ENCODE peak calls at places on chromosomes 7 and 10, in seven cellular contexts. Z is right lobe of liver, B is esophagus squamous epithelium, V is transverse colon, O is vagina, Y is Peyer's patch, T is heart left ventricle. J is an unnamed sample.
A peak's percentile ranks its signal among the peaks of the same experiment; 100 is the strongest.

GRCh38 chr7:158973440-158973839 is 117.1 kb downstream of the DYNC2I1 start:
- DNase-seq in Z (no peak), T (no peak), V (peak; percentile 29), Y (peak; percentile 52), O (no peak), B (no peak), J (no peak)

GRCh38 chr7:149860821-149861727 is 12.7 kb upstream of the ATP6V0E2 start:
- DNase-seq in B (no peak), Z (no peak), O (no peak), T (no peak), Y (no peak), V (no peak), J (no peak)

GRCh38 chr10:125824736-125825135 is 1.4 kb downstream of the BCCIP start:
- DNase-seq in Z (no peak), V (no peak), O (no peak), T (no peak), B (no peak), Y (no peak), J (no peak)

GRCh38 chr10:2993636-2994035 is 73.7 kb upstream of the PFKP start:
- DNase-seq in Y (no peak), V (no peak), O (no peak), B (no peak), Z (no peak), T (no peak), J (no peak)

GRCh38 chr7:28473567-28474266 is 61.4 kb downstream of the CREB5 start:
- DNase-seq in O (no peak), T (peak; percentile 62), Y (no peak), Z (no peak), B (no peak), V (no peak), J (peak; percentile 18)

GRCh38 chr10:76036410-76036940 is 605.1 kb downstream of the LRMDA start:
- DNase-seq in Y (peak; percentile 84), T (peak; percentile 86), O (no peak), V (peak; percentile 78), Z (peak; percentile 74), B (no peak), J (peak; percentile 96)

GRCh38 chr10:61475449-61475873 is 22.3 kb upstream of the TMEM26 start:
- DNase-seq in Y (no peak), V (no peak), T (no peak), Z (no peak), B (no peak), O (no peak), J (no peak)

GRCh38 chr7:770786-771185 is 43.7 kb upstream of the PRKAR1B start:
- DNase-seq in V (no peak), Y (no peak), T (no peak), O (no peak), Z (no peak), B (no peak), J (no peak)

GRCh38 chr10:92697663-92698511 is 8.1 kb downstream of the HHEX start:
- DNase-seq in O (no peak), B (no peak), V (no peak), Y (no peak), Z (no peak), T (no peak), J (no peak)

GRCh38 chr10:92693534-92693893 is 3.8 kb downstream of the HHEX start:
- DNase-seq in B (no peak), V (no peak), T (no peak), Z (no peak), Y (no peak), O (no peak), J (no peak)

GRCh38 chr10:92696606-92697383 is 7.0 kb downstream of the HHEX start:
- DNase-seq in Z (peak; percentile 35), Y (no peak), T (no peak), B (no peak), V (no peak), O (no peak), J (no peak)

GRCh38 chr10:92692697-92693533 is 3.2 kb downstream of the HHEX start:
- DNase-seq in T (no peak), Y (no peak), O (no peak), B (no peak), V (no peak), Z (no peak), J (no peak)

GRCh38 chr10:92695679-92696605 is 6.2 kb downstream of the HHEX start:
- DNase-seq in V (no peak), Z (peak; percentile 84), B (no peak), O (no peak), T (no peak), Y (no peak), J (no peak)
- TF ChIP-seq POLR2A in V (no peak), Z (peak; percentile 65), B (no peak), O (no peak), T (no peak), Y (no peak), J (no peak)

DNA sequence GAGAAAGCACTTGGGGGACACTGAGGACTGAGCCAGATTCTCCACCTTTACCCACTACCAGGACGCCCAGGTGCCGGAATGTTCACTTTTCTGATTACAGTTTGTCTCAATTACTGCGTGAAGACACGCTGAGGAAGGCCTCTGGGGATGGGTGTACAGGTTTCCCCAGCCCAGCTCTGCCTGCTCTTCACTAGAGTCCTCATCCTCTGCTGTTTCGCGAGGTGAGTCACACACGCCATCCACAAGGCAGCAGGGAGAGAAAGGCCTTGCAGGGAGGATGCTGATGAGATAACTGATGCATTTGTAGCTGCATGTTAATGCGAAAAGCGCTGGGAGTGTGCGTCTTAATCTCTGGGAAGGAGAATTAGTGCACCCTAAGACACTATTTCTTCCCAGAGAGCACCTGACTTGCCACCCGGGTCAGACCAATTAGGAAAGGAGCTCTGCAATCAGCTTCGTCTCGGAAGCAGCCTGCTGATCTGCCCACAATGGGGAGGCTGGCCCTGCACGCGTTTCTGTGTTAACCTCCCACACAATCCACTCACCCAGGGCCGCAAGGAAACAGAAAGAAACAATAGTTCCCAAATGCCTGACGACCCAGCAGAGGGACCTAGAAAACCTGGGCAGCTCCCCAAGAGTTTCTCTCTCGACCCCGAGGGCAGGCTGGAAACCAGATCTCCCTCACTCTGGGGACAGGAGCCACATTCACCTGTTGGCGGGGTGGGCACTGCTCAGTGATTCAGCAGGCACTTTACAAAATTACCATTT is 578.7 kb downstream of the GLRX3 start:
- DNase-seq in Z (no peak), T (no peak), B (no peak), O (no peak), V (no peak), Y (no peak), J (no peak)
- H3K4me3 ChIP-seq in Z (no peak overlapping the region), T (no peak overlapping the region), B (no peak overlapping the region), O (no peak overlapping the region), V (no peak overlapping the region), Y (no peak overlapping the region), J (no peak overlapping the region)

GRCh38 chr10:44924261-44925040 is 13.3 kb downstream of the TMEM72 start:
- DNase-seq in Y (no peak), T (no peak), B (no peak), O (peak; percentile 85), Z (no peak), V (no peak), J (peak; percentile 68)
- TF ChIP-seq CTCF in Y (no peak), T (no peak), B (no peak), O (no peak), Z (no peak), V (no peak), J (no peak)

GRCh38 chr10:79400567-79401004 is 44.8 kb downstream of the ZCCHC24 start:
- DNase-seq in T (peak; percentile 77), Y (no peak), B (no peak), Z (no peak), V (peak; percentile 49), O (no peak), J (no peak)

GRCh38 chr10:79401015-79401921 is 44.2 kb downstream of the ZCCHC24 start:
- DNase-seq in B (no peak), O (no peak), V (no peak), Z (no peak), Y (no peak), T (peak; percentile 87), J (peak; percentile 58)

GRCh38 chr10:79397575-79398303 is 47.7 kb downstream of the ZCCHC24 start:
- DNase-seq in Z (no peak), Y (no peak), B (no peak), V (no peak), T (peak; percentile 89), O (no peak), J (no peak)

GRCh38 chr10:79398642-79399041 is 46.8 kb downstream of the ZCCHC24 start:
- DNase-seq in B (no peak), Z (no peak), O (no peak), T (peak; percentile 16), Y (no peak), V (no peak), J (no peak)

GRCh38 chr10:79399242-79399831 is 46.1 kb downstream of the ZCCHC24 start:
- DNase-seq in O (no peak), Y (peak; percentile 69), Z (peak; percentile 79), T (peak; percentile 91), V (peak; percentile 79), B (no peak), J (peak; percentile 97)
- TF ChIP-seq POLR2A in O (no peak), Y (no peak), Z (no peak), T (no peak), V (no peak), B (peak; percentile 12), J (no peak)

GRCh38 chr10:70673929-70674559 is 1.7 kb downstream of the ADAMTS14 start:
- DNase-seq in Z (no peak), B (no peak), Y (no peak), O (no peak), T (no peak), V (no peak), J (no peak)

GRCh38 chr10:70671619-70672164 is 614 bp upstream of the ADAMTS14 start:
- DNase-seq in T (no peak), B (no peak), V (no peak), Z (no peak), Y (no peak), O (no peak), J (no peak)

GRCh38 chr10:70672993-70673928 is 955 bp downstream of the ADAMTS14 start:
- DNase-seq in T (peak; percentile 80), Y (no peak), O (no peak), Z (no peak), V (no peak), B (no peak), J (no peak)

GRCh38 chr10:70671229-70671588 is 1.1 kb upstream of the ADAMTS14 start:
- DNase-seq in Y (no peak), V (no peak), T (no peak), Z (no peak), B (no peak), O (no peak), J (no peak)

DNA sequence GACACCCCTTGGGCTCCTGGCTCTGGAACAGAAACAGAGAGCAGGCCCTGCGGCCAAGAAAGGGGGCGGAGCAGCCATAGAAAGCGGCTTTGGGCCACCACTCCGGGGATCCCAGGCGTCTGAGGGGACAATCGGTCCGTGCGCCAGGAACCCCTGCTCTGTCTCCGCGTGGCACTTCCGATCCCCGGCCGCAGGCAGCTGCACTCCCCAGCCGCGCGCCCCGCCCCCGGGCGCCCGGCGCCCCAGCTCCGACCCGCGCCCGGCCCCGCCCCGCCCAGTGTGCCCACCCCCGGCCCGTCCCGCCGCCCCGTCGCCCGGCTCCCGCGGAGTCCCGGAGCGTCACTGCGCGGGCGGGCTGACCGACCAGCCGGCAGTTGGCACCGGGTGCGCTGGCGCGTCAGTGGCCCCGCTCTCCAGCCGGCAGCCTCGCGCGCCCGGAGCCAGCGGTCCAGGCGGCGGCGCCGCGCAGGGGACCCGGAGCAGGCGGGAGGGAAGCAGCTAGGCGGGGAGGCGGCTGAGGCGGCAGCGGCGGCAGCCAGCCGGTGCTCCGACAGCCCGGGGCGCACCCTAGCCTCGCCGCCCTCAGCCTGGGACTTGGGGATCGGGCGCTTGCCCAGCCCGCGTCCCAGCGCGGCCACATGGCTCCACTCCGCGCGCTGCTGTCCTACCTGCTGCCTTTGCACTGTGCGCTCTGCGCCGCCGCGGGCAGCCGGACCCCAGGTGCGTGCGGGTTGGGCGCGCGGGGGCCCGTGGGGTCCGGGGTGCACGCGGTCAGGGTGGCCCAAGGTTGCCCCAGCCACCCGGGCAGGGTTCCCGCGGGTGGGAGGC is at the start of gene ADAMTS14:
- DNase-seq in Z (peak; percentile 30), V (peak; percentile 19), B (no peak), O (no peak), T (no peak), Y (no peak), J (no peak)
- H3K4me3 ChIP-seq in Z (peak within 1 kb of the TSS; percentile 32), V (peak within 1 kb of the TSS; percentile 35), B (peak within 1 kb of the TSS; percentile 59), O (peak within 1 kb of the TSS; percentile 47), T (peak within 1 kb of the TSS; percentile 20), Y (peak within 1 kb of the TSS; percentile 50), J (peak within 1 kb of the TSS; percentile 24)

J was measured in lower leg skin.